ENCODE peak calls at places on chromosomes 12 and 14, in six cellular contexts. Z is HepG2, F is K562, I is GM12891, D is GM12878, Y is H1. J is an unnamed sample.

GRCh38 chr12:9674226-9674590 is 4.7 kb downstream of the CLEC2D start:
- DNase-seq in Z (no peak), F (peak; percentile 6), I (no peak), D (no peak), Y (no peak), J (no peak)

GRCh38 chr14:104546021-104546491 is 33.5 kb upstream of the C14orf180 start:
- DNase-seq in Z (no peak), F (no peak), I (no peak), D (no peak), Y (peak; percentile 43), J (no peak)

GRCh38 chr14:98984719-98985041 is 287.3 kb downstream of the BCL11B start:
- DNase-seq in Z (no peak), F (peak; percentile 29), I (no peak), D (no peak), Y (no peak), J (no peak)

GRCh38 chr14:76168531-76168930 is 16.8 kb downstream of the GPATCH2L start:
- DNase-seq in Z (no peak), F (no peak), I (no peak), D (no peak), Y (no peak), J (no peak)

GRCh38 chr14:58873228-58873953 is 235.6 kb downstream of the DACT1 start:
- DNase-seq in Z (no peak), F (no peak), I (no peak), D (no peak), Y (no peak), J (no peak)

GRCh38 chr12:18468521-18469075 is 207.3 kb downstream of the PIK3C2G start:
- DNase-seq in Z (no peak), F (no peak), I (no peak), D (no peak), Y (no peak), J (no peak)

GRCh38 chr14:92944976-92945375 is 22.0 kb downstream of the CHGA start:
- DNase-seq in Z (no peak), F (no peak), I (no peak), D (no peak), Y (no peak), J (no peak)

GRCh38 chr12:14845350-14845750 is 2.0 kb upstream of the ART4 start:
- DNase-seq in Z (peak; percentile 56), F (peak; percentile 58), I (peak; percentile 9), D (no peak), Y (no peak), J (peak; percentile 14)

GRCh38 chr14:95045836-95046430 is 111.4 kb downstream of the DICER1 start:
- DNase-seq in Z (no peak), F (no peak), I (no peak), D (no peak), Y (no peak), J (no peak)

GRCh38 chr12:108374596-108375320 is 35.6 kb upstream of the CMKLR1 start:
- DNase-seq in Z (no peak), F (no peak), I (no peak), D (no peak), Y (no peak), J (no peak)

GRCh38 chr12:25423355-25423754 is 129.7 kb downstream of the LMNTD1 start:
- DNase-seq in Z (no peak), F (no peak), I (no peak), D (no peak), Y (no peak), J (no peak)

GRCh38 chr12:77751939-77752338 is 78.8 kb upstream of the NAV3 start:
- DNase-seq in Z (no peak), F (no peak), I (no peak), D (no peak), Y (no peak), J (no peak)

GRCh38 chr14:67620217-67620789 is 583 bp downstream of the ARG2 start:
- DNase-seq in Z (no peak), F (peak; percentile 40), I (no peak), D (no peak), Y (peak; percentile 57), J (no peak)

GRCh38 chr14:44887596-44887955 is 74.2 kb downstream of the KLHL28 start:
- DNase-seq in Z (no peak), F (no peak), I (no peak), D (no peak), Y (no peak), J (no peak)

GRCh38 chr14:104431929-104432541 is 147.5 kb upstream of the C14orf180 start:
- DNase-seq in Z (no peak), F (no peak), I (no peak), D (no peak), Y (no peak), J (peak; percentile 25)

GRCh38 chr12:112777387-112778025 is 14.0 kb upstream of the RPH3A start:
- DNase-seq in Z (no peak), F (no peak), I (no peak), D (no peak), Y (no peak), J (no peak)

GRCh38 chr14:58733451-58734208 is 95.9 kb downstream of the DACT1 start:
- DNase-seq in Z (no peak), F (no peak), I (no peak), D (peak; percentile 25), Y (no peak), J (no peak)

GRCh38 chr12:74292351-74293194 is 245.1 kb upstream of the ATXN7L3B start:
- DNase-seq in Z (no peak), F (peak; percentile 95), I (no peak), D (no peak), Y (no peak), J (no peak)

GRCh38 chr14:76901171-76902055 is 75.2 kb downstream of the LRRC74A start:
- DNase-seq in Z (no peak), F (no peak), I (no peak), D (no peak), Y (no peak), J (no peak)

GRCh38 chr12:130529781-130530180 is 186.3 kb downstream of the RIMBP2 start:
- DNase-seq in Z (no peak), F (no peak), I (no peak), D (no peak), Y (no peak), J (no peak)

GRCh38 chr12:71746983-71747611 is 7.6 kb upstream of the RAB21 start:
- DNase-seq in Z (peak; percentile 66), F (peak; percentile 73), I (peak; percentile 11), D (peak; percentile 45), Y (no peak), J (no peak)

GRCh38 chr14:71659165-71659564 is 273.1 kb upstream of the RGS6 start:
- DNase-seq in Z (peak; percentile 34), F (no peak), I (no peak), D (no peak), Y (no peak), J (no peak)

GRCh38 chr14:105830171-105830570 is 303.8 kb downstream of the TMEM121 start:
- DNase-seq in Z (no peak), F (no peak), I (no peak), D (no peak), Y (no peak), J (no peak)

GRCh38 chr12:75087656-75088055 is 122.0 kb downstream of the KCNC2 start:
- DNase-seq in Z (no peak), F (no peak), I (no peak), D (no peak), Y (no peak), J (no peak)

GRCh38 chr12:131773582-131774221 is 54.5 kb upstream of the MMP17 start:
- DNase-seq in Z (no peak), F (no peak), I (peak; percentile 52), D (peak; percentile 84), Y (no peak), J (peak; percentile 42)

GRCh38 chr12:49868952-49869815 is 26.3 kb upstream of the BCDIN3D start:
- DNase-seq in Z (peak; percentile 35), F (peak; percentile 97), I (no peak), D (no peak), Y (peak; percentile 35), J (no peak)
- TF ChIP-seq TAF1 in Z (no peak), F (peak; percentile 20), I (no peak), D (no peak), Y (no peak), J (no peak)

DNA sequence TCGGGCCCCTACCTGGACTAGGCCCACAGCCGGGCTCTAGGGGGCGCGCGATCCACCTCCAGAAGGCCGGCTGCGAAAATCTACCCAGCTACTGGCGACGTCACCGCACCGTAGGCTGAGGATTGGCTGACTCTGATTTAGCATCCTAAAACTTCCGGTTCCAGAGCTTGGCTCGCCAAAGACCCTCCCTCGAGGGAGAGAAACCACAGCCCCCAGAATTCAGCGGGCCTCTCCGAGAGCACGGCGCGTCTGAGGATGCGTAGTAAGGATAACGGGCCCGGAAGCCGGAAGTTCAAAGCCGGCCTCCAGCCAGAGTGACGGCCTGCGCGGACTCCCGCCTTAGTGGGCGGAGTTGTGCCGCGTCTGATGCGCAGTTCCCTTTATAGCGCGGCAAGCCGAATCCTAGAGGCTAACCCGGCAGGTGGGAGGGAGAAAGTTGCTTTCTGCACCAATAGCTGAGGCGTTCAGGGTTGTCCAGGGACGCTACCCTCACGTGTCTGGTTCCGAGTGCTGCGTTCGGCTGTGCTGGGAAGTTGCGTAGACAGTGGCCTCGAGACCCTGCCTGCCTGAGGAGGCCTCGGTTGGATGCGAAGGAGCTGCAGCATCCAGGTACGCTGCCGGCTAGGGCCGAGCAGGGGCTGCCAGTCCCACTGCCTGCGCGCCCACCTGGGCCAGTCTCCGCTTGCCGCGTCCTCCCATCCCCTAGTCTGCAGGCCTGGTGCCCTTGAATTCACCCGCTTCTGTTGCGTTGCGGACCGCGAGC is at the start of gene COX14:
- DNase-seq in Z (peak; percentile 99), F (peak; percentile 99), I (peak; percentile 94), D (peak; percentile 99), Y (peak; percentile 100), J (peak; percentile 93)
- TF ChIP-seq POLR2A in Z (peak; percentile 97), F (peak; percentile 90), I (peak; percentile 98), D (peak; percentile 99), Y (no peak), J (peak; percentile 97)

DNA sequence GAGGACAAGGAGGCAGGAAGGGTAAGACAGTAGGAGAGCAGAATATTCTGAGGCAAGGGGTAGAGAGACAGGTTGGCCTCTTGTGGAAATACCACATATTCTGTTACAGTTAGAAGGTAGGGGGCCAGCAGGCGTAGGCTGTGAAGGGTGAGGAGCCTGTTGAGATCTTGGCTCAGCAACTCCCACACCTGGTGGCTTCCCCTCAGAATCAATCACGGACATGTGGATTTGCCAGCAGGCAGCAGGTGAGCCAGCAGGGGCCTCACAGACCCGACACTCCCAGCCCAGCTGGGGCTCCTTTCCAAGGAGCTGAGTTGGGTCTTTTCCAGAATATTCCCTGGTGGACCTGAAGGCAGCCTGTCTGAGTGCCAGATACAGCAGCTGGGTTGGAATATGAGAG is 150.0 kb upstream of the CRY1 start:
- DNase-seq in Z (no peak), F (no peak), I (no peak), D (no peak), Y (peak; percentile 10), J (no peak)
- TF ChIP-seq POLR2AphosphoS5 in Z (no peak), F (no peak), I (no peak), D (no peak), Y (no peak), J (no peak)

GRCh38 chr14:89977668-89978067 is 21.9 kb downstream of the TDP1 start:
- DNase-seq in Z (no peak), F (no peak), I (no peak), D (no peak), Y (no peak), J (no peak)

DNA sequence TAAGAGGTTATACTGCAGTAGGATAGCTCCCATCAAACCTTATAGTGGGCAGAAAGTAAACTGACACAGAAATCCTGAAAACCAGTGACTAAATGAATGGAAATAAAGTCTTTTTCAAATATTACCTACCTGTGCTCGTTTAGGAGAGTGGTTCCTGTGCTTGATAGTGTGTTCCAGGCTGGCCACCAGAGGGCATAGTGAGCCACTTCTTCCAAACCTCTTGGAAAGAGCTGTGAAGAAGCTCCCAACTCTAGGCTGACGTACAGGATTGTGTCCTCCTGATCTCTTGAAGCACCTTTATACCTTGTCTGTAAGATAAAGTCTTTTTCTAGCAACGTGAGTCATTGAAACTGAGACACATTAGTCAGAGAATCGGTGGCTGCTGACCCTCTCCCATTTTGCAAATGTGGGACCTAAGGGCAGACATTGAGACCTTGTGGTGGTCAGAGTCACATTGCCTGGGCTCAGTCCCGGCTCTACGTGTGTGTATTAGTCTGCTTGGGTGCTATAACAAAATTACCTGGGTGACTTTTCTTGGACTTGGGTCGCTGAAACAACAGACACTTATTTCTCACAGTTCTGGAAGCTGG is 17.6 kb downstream of the TDP1 start:
- DNase-seq in Z (peak; percentile 56), F (peak; percentile 55), I (peak; percentile 33), D (peak; percentile 4), Y (peak; percentile 77), J (peak; percentile 28)
- TF ChIP-seq TAF1 in Z (no peak), F (no peak), I (no peak), D (no peak), Y (no peak), J (no peak)

J was measured in GM12892.